ENCODE peak calls at places on chromosome 3, in five cellular contexts. Y, L, A, U and B are unnamed samples.

GRCh38 chr3:90033242-90033641 is 925.8 kb downstream of the EPHA3 start:
- DNase-seq in Y (no peak), L (no peak), A (no peak), U (no peak), B (no peak)

GRCh38 chr3:187955076-187955952 is 198.6 kb upstream of the LPP start:
- DNase-seq in Y (peak; percentile 93), L (no peak), A (no peak), U (no peak), B (no peak)

GRCh38 chr3:103389356-103389755 is 954.5 kb downstream of the ZPLD1 start:
- DNase-seq in Y (no peak), L (no peak), A (no peak), U (no peak), B (no peak)

GRCh38 chr3:23202203-23202920 is 765 bp upstream of the UBE2E2 start:
- DNase-seq in Y (peak; percentile 5), L (peak; percentile 17), A (peak; percentile 28), U (peak; percentile 50), B (no peak)

GRCh38 chr3:188594137-188594536 is 440.2 kb downstream of the LPP start:
- DNase-seq in Y (peak; percentile 95), L (no peak), A (no peak), U (no peak), B (no peak)

GRCh38 chr3:114452176-114452744 is 158.4 kb downstream of the TIGIT start:
- DNase-seq in Y (peak; percentile 4), L (no peak), A (no peak), U (no peak), B (no peak)

GRCh38 chr3:18946524-18946923 is 201.8 kb upstream of the KCNH8 start:
- DNase-seq in Y (no peak), L (no peak), A (no peak), U (no peak), B (no peak)

GRCh38 chr3:127613406-127613805 is 15.2 kb downstream of the MCM2 start:
- DNase-seq in Y (no peak), L (no peak), A (no peak), U (no peak), B (no peak)

GRCh38 chr3:38121832-38122461 is 15.0 kb downstream of the ACAA1 start:
- DNase-seq in Y (no peak), L (no peak), A (no peak), U (peak; percentile 26), B (no peak)

GRCh38 chr3:156744631-156745030 is 70.2 kb downstream of the TIPARP start:
- DNase-seq in Y (no peak), L (no peak), A (no peak), U (no peak), B (no peak)

GRCh38 chr3:76131396-76132153 is 346.2 kb upstream of the ZNF717 start:
- DNase-seq in Y (peak; percentile 51), L (no peak), A (no peak), U (no peak), B (no peak)

GRCh38 chr3:42509111-42509510 is 6.7 kb downstream of the VIPR1 start:
- DNase-seq in Y (no peak), L (no peak), A (no peak), U (peak; percentile 14), B (no peak)

GRCh38 chr3:156533205-156533604 is 21.7 kb downstream of the SSR3 start:
- DNase-seq in Y (peak; percentile 72), L (no peak), A (no peak), U (no peak), B (no peak)

GRCh38 chr3:18190646-18191045 is 234.5 kb downstream of the SATB1 start:
- DNase-seq in Y (no peak), L (no peak), A (no peak), U (no peak), B (no peak)

GRCh38 chr3:14461748-14462324 is 59.4 kb downstream of the SLC6A6 start:
- DNase-seq in Y (peak; percentile 73), L (no peak), A (peak; percentile 76), U (no peak), B (peak; percentile 52)

GRCh38 chr3:147305533-147306241 is 100.7 kb downstream of the ZIC4 start:
- DNase-seq in Y (peak; percentile 76), L (no peak), A (no peak), U (no peak), B (no peak)

GRCh38 chr3:30751610-30752299 is 142.7 kb downstream of the GADL1 start:
- DNase-seq in Y (peak; percentile 62), L (no peak), A (peak; percentile 68), U (no peak), B (peak; percentile 44)

DNA sequence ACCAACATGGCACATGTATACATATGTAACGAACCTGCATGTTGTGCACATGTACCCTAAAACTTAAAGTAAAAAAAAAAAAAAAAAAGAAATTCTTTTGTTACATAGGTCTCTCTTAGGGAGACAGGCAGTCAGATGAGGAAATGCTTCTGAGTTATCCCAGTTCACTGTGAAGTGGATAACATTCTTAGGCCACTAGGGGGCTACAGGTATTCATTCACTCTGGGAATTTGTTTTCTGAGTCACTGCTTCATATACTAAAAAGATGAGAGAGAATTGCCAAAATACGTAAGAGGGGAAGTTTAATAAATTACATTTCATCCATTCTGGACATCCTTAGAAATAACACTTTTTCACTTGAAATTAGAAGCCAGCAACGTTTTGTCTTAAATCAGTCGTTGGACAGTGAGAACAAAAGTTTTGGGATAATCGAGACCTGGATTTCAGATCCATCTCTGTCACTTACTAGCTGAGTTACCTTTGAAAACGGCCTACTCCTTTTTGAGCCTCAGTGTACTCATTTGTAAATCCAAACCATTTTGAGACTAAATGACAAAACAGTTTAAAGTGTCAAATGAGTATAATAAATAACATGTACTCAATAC is 738.4 kb upstream of the ALCAM start:
- DNase-seq in Y (peak; percentile 73), L (no peak), A (no peak), U (no peak), B (no peak)
- TF ChIP-seq CTCF in Y (peak; percentile 72), L (peak; percentile 74), A (peak; percentile 82), U (peak; percentile 12), B (peak; percentile 61)

GRCh38 chr3:172666181-172666872 is 44.5 kb downstream of the NCEH1 start:
- DNase-seq in Y (no peak), L (no peak), A (no peak), U (no peak), B (no peak)
- TF ChIP-seq CTCF in Y (peak; percentile 31), L (no peak), A (no peak), U (no peak), B (no peak)

DNA sequence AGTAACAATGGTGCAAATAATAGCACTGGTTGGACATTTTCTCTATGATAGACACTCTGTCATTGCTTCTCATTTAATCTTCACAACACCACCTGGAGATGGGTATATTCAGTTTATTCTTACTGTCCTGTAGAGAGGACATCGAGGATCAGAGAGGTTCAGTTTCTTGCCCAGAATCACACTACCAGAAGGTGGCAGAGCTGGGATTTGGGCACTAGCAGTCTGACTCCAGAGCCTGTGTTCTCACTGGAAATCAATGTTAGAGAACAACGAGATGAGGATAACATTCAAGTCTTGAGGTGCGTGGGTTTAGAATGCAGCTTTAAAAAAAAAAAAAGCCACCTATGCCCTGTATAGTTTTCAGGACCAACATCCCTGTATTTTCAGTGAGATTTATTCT is 127.8 kb downstream of the SYNPR start:
- DNase-seq in Y (no peak), L (no peak), A (no peak), U (no peak), B (no peak)
- TF ChIP-seq CTCF in Y (no peak), L (no peak), A (no peak), U (no peak), B (no peak)

DNA sequence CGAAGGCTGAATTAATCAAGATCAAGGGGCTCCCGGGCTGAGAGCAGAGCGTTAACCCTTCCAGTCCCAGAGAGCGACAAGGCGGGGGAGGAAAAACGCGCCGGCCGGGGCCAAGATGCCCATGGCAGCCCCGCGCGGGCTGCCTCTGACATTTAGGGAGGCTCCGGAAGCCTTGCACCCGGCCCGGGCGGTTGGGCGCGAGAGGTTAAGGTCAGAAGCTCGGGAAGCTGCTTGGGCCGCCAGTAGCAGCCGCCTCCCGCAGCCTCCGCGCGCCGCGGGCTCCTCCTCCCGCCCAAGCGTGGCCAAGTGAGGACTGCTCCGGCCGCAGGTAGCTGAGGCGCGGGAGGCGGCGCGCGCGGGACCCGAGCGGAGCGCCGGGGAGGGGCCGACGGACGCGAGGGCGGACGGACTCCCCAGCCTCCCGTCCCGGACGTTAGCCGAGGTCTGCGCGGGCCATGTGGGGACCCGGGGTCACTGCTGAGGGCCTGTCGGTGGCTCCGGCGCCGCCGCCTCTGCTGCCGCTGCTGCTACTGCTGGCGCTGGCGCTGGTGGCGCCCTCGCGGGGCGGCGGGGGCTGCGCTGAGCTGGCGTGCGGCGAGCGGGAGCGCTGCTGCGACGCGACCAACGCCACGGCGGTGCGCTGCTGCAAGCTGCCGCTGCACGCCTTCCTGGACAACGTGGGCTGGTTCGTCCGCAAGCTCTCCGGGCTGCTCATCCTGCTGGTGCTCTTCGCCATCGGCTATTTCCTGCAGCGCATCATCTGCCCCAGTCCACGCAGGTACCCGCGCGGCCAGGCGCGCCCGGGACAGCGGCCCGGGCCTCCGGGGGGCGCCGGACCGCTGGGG is at the start of gene C3orf80:
- DNase-seq in Y (peak; percentile 26), L (peak; percentile 45), A (peak; percentile 56), U (peak; percentile 49), B (peak; percentile 79)
- TF ChIP-seq CTCF in Y (no peak), L (peak; percentile 36), A (no peak), U (peak; percentile 27), B (no peak)

GRCh38 chr3:141000027-141000663 is 51.0 kb upstream of the SPSB4 start:
- DNase-seq in Y (peak; percentile 42), L (peak; percentile 38), A (peak; percentile 70), U (no peak), B (peak; percentile 71)
- TF ChIP-seq CTCF in Y (peak; percentile 70), L (peak; percentile 77), A (no peak), U (peak; percentile 37), B (peak; percentile 81)